ENCODE peak calls at places on chromosome 15, in eight cellular contexts. One of them, this sample, is unnamed.
A peak's percentile ranks its signal among the peaks of the same experiment; 100 is the strongest.

GRCh38 chr15:72135719-72136118 is 17.5 kb downstream of the SENP8 start:
- DNase-seq in activated T-helper 1 cell treated with Interleukin-2 at 50 U/mL for 16 hours: no peak
- DNase-seq in osteocyte: no peak
- DNase-seq in stimulated activated naive CD8-positive, alpha-beta T cell treated with anti-CD3 and anti-CD28 coated beads, Interleukin-15, Interleukin-2, amounts not matched to agents 100 U/mL and 50 U/mL, for 24 hours: no peak
- DNase-seq in dorsolateral prefrontal cortex: no peak
- DNase-seq in Ammon's horn: no peak
- DNase-seq in esophagus squamous epithelium: no peak
- DNase-seq in kidney epithelial cell: no peak
- DNase-seq in this sample: no peak

GRCh38 chr15:101723161-101723873 is 956 bp downstream of the TARS3 start:
- DNase-seq in kidney epithelial cell: no peak
- DNase-seq in activated T-helper 1 cell treated with Interleukin-2 at 50 U/mL for 16 hours: no peak
- DNase-seq in osteocyte: no peak
- DNase-seq in esophagus squamous epithelium: no peak
- DNase-seq in dorsolateral prefrontal cortex: no peak
- DNase-seq in Ammon's horn: no peak
- DNase-seq in stimulated activated naive CD8-positive, alpha-beta T cell treated with anti-CD3 and anti-CD28 coated beads, Interleukin-15, Interleukin-2, amounts not matched to agents 100 U/mL and 50 U/mL, for 24 hours: peak; percentile 66
- DNase-seq in this sample: peak; percentile 26

GRCh38 chr15:39287322-39288195 is 293.3 kb upstream of the THBS1 start:
- DNase-seq in osteocyte: no peak
- DNase-seq in stimulated activated naive CD8-positive, alpha-beta T cell treated with anti-CD3 and anti-CD28 coated beads, Interleukin-15, Interleukin-2, amounts not matched to agents 100 U/mL and 50 U/mL, for 24 hours: no peak
- DNase-seq in esophagus squamous epithelium: no peak
- DNase-seq in kidney epithelial cell: no peak
- DNase-seq in activated T-helper 1 cell treated with Interleukin-2 at 50 U/mL for 16 hours: no peak
- DNase-seq in Ammon's horn: no peak
- DNase-seq in dorsolateral prefrontal cortex: no peak
- DNase-seq in this sample: no peak

GRCh38 chr15:52252781-52253180 is 42.8 kb downstream of the MYO5C start:
- DNase-seq in activated T-helper 1 cell treated with Interleukin-2 at 50 U/mL for 16 hours: no peak
- DNase-seq in dorsolateral prefrontal cortex: no peak
- DNase-seq in kidney epithelial cell: peak; percentile 94
- DNase-seq in Ammon's horn: no peak
- DNase-seq in osteocyte: no peak
- DNase-seq in stimulated activated naive CD8-positive, alpha-beta T cell treated with anti-CD3 and anti-CD28 coated beads, Interleukin-15, Interleukin-2, amounts not matched to agents 100 U/mL and 50 U/mL, for 24 hours: no peak
- DNase-seq in esophagus squamous epithelium: no peak
- DNase-seq in this sample: no peak

GRCh38 chr15:99123706-99124451 is 19.0 kb downstream of the SYNM start:
- DNase-seq in kidney epithelial cell: peak; percentile 96
- DNase-seq in osteocyte: peak; percentile 96
- DNase-seq in dorsolateral prefrontal cortex: peak; percentile 90
- DNase-seq in Ammon's horn: peak; percentile 90
- DNase-seq in esophagus squamous epithelium: no peak
- DNase-seq in stimulated activated naive CD8-positive, alpha-beta T cell treated with anti-CD3 and anti-CD28 coated beads, Interleukin-15, Interleukin-2, amounts not matched to agents 100 U/mL and 50 U/mL, for 24 hours: no peak
- DNase-seq in activated T-helper 1 cell treated with Interleukin-2 at 50 U/mL for 16 hours: no peak
- DNase-seq in this sample: no peak

GRCh38 chr15:88989578-88989977 is 76.4 kb upstream of the MFGE8 start:
- DNase-seq in kidney epithelial cell: no peak
- DNase-seq in dorsolateral prefrontal cortex: no peak
- DNase-seq in esophagus squamous epithelium: no peak
- DNase-seq in stimulated activated naive CD8-positive, alpha-beta T cell treated with anti-CD3 and anti-CD28 coated beads, Interleukin-15, Interleukin-2, amounts not matched to agents 100 U/mL and 50 U/mL, for 24 hours: no peak
- DNase-seq in osteocyte: no peak
- DNase-seq in activated T-helper 1 cell treated with Interleukin-2 at 50 U/mL for 16 hours: no peak
- DNase-seq in Ammon's horn: no peak
- DNase-seq in this sample: no peak

GRCh38 chr15:66761723-66762595 is 59.9 kb downstream of the SMAD6 start:
- DNase-seq in stimulated activated naive CD8-positive, alpha-beta T cell treated with anti-CD3 and anti-CD28 coated beads, Interleukin-15, Interleukin-2, amounts not matched to agents 100 U/mL and 50 U/mL, for 24 hours: no peak
- DNase-seq in activated T-helper 1 cell treated with Interleukin-2 at 50 U/mL for 16 hours: no peak
- DNase-seq in osteocyte: no peak
- DNase-seq in Ammon's horn: no peak
- DNase-seq in dorsolateral prefrontal cortex: no peak
- DNase-seq in kidney epithelial cell: no peak
- DNase-seq in esophagus squamous epithelium: no peak
- DNase-seq in this sample: no peak

GRCh38 chr15:65087873-65088642 is 11.5 kb downstream of the KBTBD13 start:
- DNase-seq in esophagus squamous epithelium: no peak
- DNase-seq in kidney epithelial cell: no peak
- DNase-seq in osteocyte: no peak
- DNase-seq in stimulated activated naive CD8-positive, alpha-beta T cell treated with anti-CD3 and anti-CD28 coated beads, Interleukin-15, Interleukin-2, amounts not matched to agents 100 U/mL and 50 U/mL, for 24 hours: no peak
- DNase-seq in activated T-helper 1 cell treated with Interleukin-2 at 50 U/mL for 16 hours: no peak
- DNase-seq in dorsolateral prefrontal cortex: no peak
- DNase-seq in Ammon's horn: no peak
- DNase-seq in this sample: no peak

GRCh38 chr15:69035205-69035917 is 20.9 kb downstream of the NOX5 start:
- DNase-seq in esophagus squamous epithelium: no peak
- DNase-seq in osteocyte: no peak
- DNase-seq in Ammon's horn: no peak
- DNase-seq in kidney epithelial cell: no peak
- DNase-seq in stimulated activated naive CD8-positive, alpha-beta T cell treated with anti-CD3 and anti-CD28 coated beads, Interleukin-15, Interleukin-2, amounts not matched to agents 100 U/mL and 50 U/mL, for 24 hours: no peak
- DNase-seq in dorsolateral prefrontal cortex: no peak
- DNase-seq in activated T-helper 1 cell treated with Interleukin-2 at 50 U/mL for 16 hours: no peak
- DNase-seq in this sample: no peak

This sample was measured in effector memory CD4-positive, alpha-beta T cell.